ENCODE peak calls at places on chromosomes 13 and 19, in five cellular contexts. W is effector memory CD8-positive, alpha-beta T cell; S is caudate nucleus; X is substantia nigra; C is MV-4-11. N is an unnamed sample.

GRCh38 chr13:112443191-112444000 is 67.2 kb downstream of the SPACA7 start:
- DNase-seq in W (no peak), S (no peak), X (peak; percentile 9), C (no peak), N (no peak)

GRCh38 chr13:113586661-113587479 is 2.3 kb downstream of the TFDP1 start:
- DNase-seq in W (no peak), S (no peak), X (no peak), C (peak; percentile 42), N (no peak)

GRCh38 chr19:18340237-18340989 is at the start of gene PGPEP1:
- DNase-seq in W (peak; percentile 43), S (peak; percentile 41), X (peak; percentile 42), C (peak; percentile 51), N (no peak)

GRCh38 chr19:18304496-18305312 is 18.2 kb downstream of the LSM4 start:
- DNase-seq in W (peak; percentile 76), S (peak; percentile 65), X (peak; percentile 43), C (peak; percentile 91), N (no peak)

GRCh38 chr13:107809125-107809524 is 406.2 kb downstream of the LIG4 start:
- DNase-seq in W (no peak), S (no peak), X (no peak), C (no peak), N (no peak)

GRCh38 chr13:75460644-75461043 is 21.3 kb downstream of the TBC1D4 start:
- DNase-seq in W (no peak), S (no peak), X (no peak), C (no peak), N (no peak)

GRCh38 chr13:110886475-110887241 is 28.2 kb downstream of the ANKRD10 start:
- DNase-seq in W (no peak), S (no peak), X (no peak), C (no peak), N (no peak)

GRCh38 chr19:55305983-55306562 is 19.1 kb downstream of the TMEM150B start:
- DNase-seq in W (no peak), S (no peak), X (no peak), C (no peak), N (no peak)

GRCh38 chr13:79457948-79458347 is 23.0 kb upstream of the NDFIP2 start:
- DNase-seq in W (no peak), S (no peak), X (no peak), C (no peak), N (no peak)

GRCh38 chr19:18894254-18895037 is 1.5 kb downstream of the CERS1 start:
- DNase-seq in W (no peak), S (peak; percentile 90), X (peak; percentile 77), C (no peak), N (no peak)

GRCh38 chr13:30021611-30022010 is 171.2 kb upstream of the UBL3 start:
- DNase-seq in W (no peak), S (no peak), X (no peak), C (no peak), N (no peak)

GRCh38 chr19:56748443-56748842 is 76.9 kb upstream of the ZNF835 start:
- DNase-seq in W (no peak), S (no peak), X (no peak), C (peak; percentile 67), N (no peak)

N was measured in GOT3.